ENCODE peak calls at places on chromosomes 16 and 17, in nine cellular contexts. One of them, this sample, is unnamed.

GRCh38 chr16:31138621-31139578 is 3.4 kb upstream of the PRSS8 start:
- DNase-seq in HEK293T: no peak
- DNase-seq in activated CD4-positive, alpha-beta T cell treated with anti-CD3 and anti-CD28 coated beads, Interleukin-2, amount 10 ng/mL, durations not matched to agents 7 days and 5 days: no peak
- DNase-seq in stimulated activated CD8-positive, alpha-beta memory T cell treated with anti-CD3 and anti-CD28 coated beads, Interleukin-7, amount 100 ng/mL, for 1 hour: no peak
- DNase-seq in NCI-H1436 treated with DMSO at 0.1 percent for 48 hours: no peak
- DNase-seq in CD4-positive, alpha-beta T cell: no peak
- DNase-seq in CD8-positive, alpha-beta T cell: no peak
- DNase-seq in NCI-H69: no peak
- DNase-seq in left colon: peak; percentile 90
- DNase-seq in this sample: peak; percentile 76

GRCh38 chr16:4481526-4481925 is 5.3 kb downstream of the HMOX2 start:
- DNase-seq in HEK293T: no peak
- DNase-seq in activated CD4-positive, alpha-beta T cell treated with anti-CD3 and anti-CD28 coated beads, Interleukin-2, amount 10 ng/mL, durations not matched to agents 7 days and 5 days: no peak
- DNase-seq in stimulated activated CD8-positive, alpha-beta memory T cell treated with anti-CD3 and anti-CD28 coated beads, Interleukin-7, amount 100 ng/mL, for 1 hour: no peak
- DNase-seq in NCI-H1436 treated with DMSO at 0.1 percent for 48 hours: no peak
- DNase-seq in CD4-positive, alpha-beta T cell: no peak
- DNase-seq in CD8-positive, alpha-beta T cell: no peak
- DNase-seq in NCI-H69: no peak
- DNase-seq in left colon: no peak
- DNase-seq in this sample: no peak

GRCh38 chr16:78437352-78437968 is 338.0 kb downstream of the WWOX start:
- DNase-seq in HEK293T: peak; percentile 46
- DNase-seq in activated CD4-positive, alpha-beta T cell treated with anti-CD3 and anti-CD28 coated beads, Interleukin-2, amount 10 ng/mL, durations not matched to agents 7 days and 5 days: peak; percentile 43
- DNase-seq in stimulated activated CD8-positive, alpha-beta memory T cell treated with anti-CD3 and anti-CD28 coated beads, Interleukin-7, amount 100 ng/mL, for 1 hour: peak; percentile 9
- DNase-seq in NCI-H1436 treated with DMSO at 0.1 percent for 48 hours: no peak
- DNase-seq in CD4-positive, alpha-beta T cell: no peak
- DNase-seq in CD8-positive, alpha-beta T cell: peak; percentile 20
- DNase-seq in NCI-H69: no peak
- DNase-seq in left colon: no peak
- DNase-seq in this sample: peak; percentile 38

GRCh38 chr17:75061055-75061438 is 14.0 kb downstream of the KCTD2 start:
- DNase-seq in HEK293T: no peak
- DNase-seq in activated CD4-positive, alpha-beta T cell treated with anti-CD3 and anti-CD28 coated beads, Interleukin-2, amount 10 ng/mL, durations not matched to agents 7 days and 5 days: no peak
- DNase-seq in stimulated activated CD8-positive, alpha-beta memory T cell treated with anti-CD3 and anti-CD28 coated beads, Interleukin-7, amount 100 ng/mL, for 1 hour: no peak
- DNase-seq in NCI-H1436 treated with DMSO at 0.1 percent for 48 hours: no peak
- DNase-seq in CD4-positive, alpha-beta T cell: no peak
- DNase-seq in CD8-positive, alpha-beta T cell: no peak
- DNase-seq in NCI-H69: no peak
- DNase-seq in left colon: no peak
- DNase-seq in this sample: no peak

GRCh38 chr16:24848065-24848464 is 2.3 kb downstream of the SLC5A11 start:
- DNase-seq in HEK293T: no peak
- DNase-seq in activated CD4-positive, alpha-beta T cell treated with anti-CD3 and anti-CD28 coated beads, Interleukin-2, amount 10 ng/mL, durations not matched to agents 7 days and 5 days: no peak
- DNase-seq in stimulated activated CD8-positive, alpha-beta memory T cell treated with anti-CD3 and anti-CD28 coated beads, Interleukin-7, amount 100 ng/mL, for 1 hour: no peak
- DNase-seq in NCI-H1436 treated with DMSO at 0.1 percent for 48 hours: no peak
- DNase-seq in CD4-positive, alpha-beta T cell: no peak
- DNase-seq in CD8-positive, alpha-beta T cell: no peak
- DNase-seq in NCI-H69: no peak
- DNase-seq in left colon: no peak
- DNase-seq in this sample: no peak

GRCh38 chr16:57314161-57314785 is 29.8 kb upstream of the PLLP start:
- DNase-seq in HEK293T: no peak
- DNase-seq in activated CD4-positive, alpha-beta T cell treated with anti-CD3 and anti-CD28 coated beads, Interleukin-2, amount 10 ng/mL, durations not matched to agents 7 days and 5 days: no peak
- DNase-seq in stimulated activated CD8-positive, alpha-beta memory T cell treated with anti-CD3 and anti-CD28 coated beads, Interleukin-7, amount 100 ng/mL, for 1 hour: no peak
- DNase-seq in NCI-H1436 treated with DMSO at 0.1 percent for 48 hours: no peak
- DNase-seq in CD4-positive, alpha-beta T cell: no peak
- DNase-seq in CD8-positive, alpha-beta T cell: no peak
- DNase-seq in NCI-H69: no peak
- DNase-seq in left colon: no peak
- DNase-seq in this sample: no peak

GRCh38 chr16:48608452-48608851 is 1.5 kb downstream of the N4BP1 start:
- DNase-seq in HEK293T: no peak
- DNase-seq in activated CD4-positive, alpha-beta T cell treated with anti-CD3 and anti-CD28 coated beads, Interleukin-2, amount 10 ng/mL, durations not matched to agents 7 days and 5 days: peak; percentile 47
- DNase-seq in stimulated activated CD8-positive, alpha-beta memory T cell treated with anti-CD3 and anti-CD28 coated beads, Interleukin-7, amount 100 ng/mL, for 1 hour: no peak
- DNase-seq in NCI-H1436 treated with DMSO at 0.1 percent for 48 hours: no peak
- DNase-seq in CD4-positive, alpha-beta T cell: no peak
- DNase-seq in CD8-positive, alpha-beta T cell: no peak
- DNase-seq in NCI-H69: no peak
- DNase-seq in left colon: no peak
- DNase-seq in this sample: no peak

GRCh38 chr17:77106874-77107358 is 33.9 kb upstream of the SEC14L1 start:
- DNase-seq in HEK293T: no peak
- DNase-seq in activated CD4-positive, alpha-beta T cell treated with anti-CD3 and anti-CD28 coated beads, Interleukin-2, amount 10 ng/mL, durations not matched to agents 7 days and 5 days: no peak
- DNase-seq in stimulated activated CD8-positive, alpha-beta memory T cell treated with anti-CD3 and anti-CD28 coated beads, Interleukin-7, amount 100 ng/mL, for 1 hour: no peak
- DNase-seq in NCI-H1436 treated with DMSO at 0.1 percent for 48 hours: peak; percentile 90
- DNase-seq in CD4-positive, alpha-beta T cell: no peak
- DNase-seq in CD8-positive, alpha-beta T cell: peak; percentile 24
- DNase-seq in NCI-H69: peak; percentile 40
- DNase-seq in left colon: no peak
- DNase-seq in this sample: no peak

GRCh38 chr17:37098910-37099664 is 150.3 kb downstream of the AATF start:
- DNase-seq in HEK293T: no peak
- DNase-seq in activated CD4-positive, alpha-beta T cell treated with anti-CD3 and anti-CD28 coated beads, Interleukin-2, amount 10 ng/mL, durations not matched to agents 7 days and 5 days: no peak
- DNase-seq in stimulated activated CD8-positive, alpha-beta memory T cell treated with anti-CD3 and anti-CD28 coated beads, Interleukin-7, amount 100 ng/mL, for 1 hour: no peak
- DNase-seq in NCI-H1436 treated with DMSO at 0.1 percent for 48 hours: no peak
- DNase-seq in CD4-positive, alpha-beta T cell: no peak
- DNase-seq in CD8-positive, alpha-beta T cell: no peak
- DNase-seq in NCI-H69: no peak
- DNase-seq in left colon: no peak
- DNase-seq in this sample: no peak

GRCh38 chr16:86059253-86060171 is 160.6 kb downstream of the IRF8 start:
- DNase-seq in HEK293T: no peak
- DNase-seq in activated CD4-positive, alpha-beta T cell treated with anti-CD3 and anti-CD28 coated beads, Interleukin-2, amount 10 ng/mL, durations not matched to agents 7 days and 5 days: no peak
- DNase-seq in stimulated activated CD8-positive, alpha-beta memory T cell treated with anti-CD3 and anti-CD28 coated beads, Interleukin-7, amount 100 ng/mL, for 1 hour: no peak
- DNase-seq in NCI-H1436 treated with DMSO at 0.1 percent for 48 hours: no peak
- DNase-seq in CD4-positive, alpha-beta T cell: no peak
- DNase-seq in CD8-positive, alpha-beta T cell: no peak
- DNase-seq in NCI-H69: no peak
- DNase-seq in left colon: peak; percentile 40
- DNase-seq in this sample: no peak

GRCh38 chr16:84571010-84571409 is 46.9 kb downstream of the COTL1 start:
- DNase-seq in HEK293T: no peak
- DNase-seq in activated CD4-positive, alpha-beta T cell treated with anti-CD3 and anti-CD28 coated beads, Interleukin-2, amount 10 ng/mL, durations not matched to agents 7 days and 5 days: no peak
- DNase-seq in stimulated activated CD8-positive, alpha-beta memory T cell treated with anti-CD3 and anti-CD28 coated beads, Interleukin-7, amount 100 ng/mL, for 1 hour: no peak
- DNase-seq in NCI-H1436 treated with DMSO at 0.1 percent for 48 hours: no peak
- DNase-seq in CD4-positive, alpha-beta T cell: no peak
- DNase-seq in CD8-positive, alpha-beta T cell: no peak
- DNase-seq in NCI-H69: no peak
- DNase-seq in left colon: no peak
- DNase-seq in this sample: no peak

GRCh38 chr16:3400446-3400778 is 392 bp downstream of the ZSCAN32 start:
- DNase-seq in HEK293T: no peak
- DNase-seq in activated CD4-positive, alpha-beta T cell treated with anti-CD3 and anti-CD28 coated beads, Interleukin-2, amount 10 ng/mL, durations not matched to agents 7 days and 5 days: no peak
- DNase-seq in stimulated activated CD8-positive, alpha-beta memory T cell treated with anti-CD3 and anti-CD28 coated beads, Interleukin-7, amount 100 ng/mL, for 1 hour: no peak
- DNase-seq in NCI-H1436 treated with DMSO at 0.1 percent for 48 hours: no peak
- DNase-seq in CD4-positive, alpha-beta T cell: no peak
- DNase-seq in CD8-positive, alpha-beta T cell: no peak
- DNase-seq in NCI-H69: no peak
- DNase-seq in left colon: no peak
- DNase-seq in this sample: no peak

GRCh38 chr17:81667754-81668153 is 1.2 kb downstream of the CCDC137 start:
- DNase-seq in HEK293T: peak; percentile 67
- DNase-seq in activated CD4-positive, alpha-beta T cell treated with anti-CD3 and anti-CD28 coated beads, Interleukin-2, amount 10 ng/mL, durations not matched to agents 7 days and 5 days: no peak
- DNase-seq in stimulated activated CD8-positive, alpha-beta memory T cell treated with anti-CD3 and anti-CD28 coated beads, Interleukin-7, amount 100 ng/mL, for 1 hour: no peak
- DNase-seq in NCI-H1436 treated with DMSO at 0.1 percent for 48 hours: no peak
- DNase-seq in CD4-positive, alpha-beta T cell: no peak
- DNase-seq in CD8-positive, alpha-beta T cell: no peak
- DNase-seq in NCI-H69: no peak
- DNase-seq in left colon: no peak
- DNase-seq in this sample: no peak

GRCh38 chr17:39209317-39210092 is 9.4 kb downstream of the RPL19 start:
- DNase-seq in HEK293T: no peak
- DNase-seq in activated CD4-positive, alpha-beta T cell treated with anti-CD3 and anti-CD28 coated beads, Interleukin-2, amount 10 ng/mL, durations not matched to agents 7 days and 5 days: peak; percentile 62
- DNase-seq in stimulated activated CD8-positive, alpha-beta memory T cell treated with anti-CD3 and anti-CD28 coated beads, Interleukin-7, amount 100 ng/mL, for 1 hour: peak; percentile 35
- DNase-seq in NCI-H1436 treated with DMSO at 0.1 percent for 48 hours: no peak
- DNase-seq in CD4-positive, alpha-beta T cell: peak; percentile 63
- DNase-seq in CD8-positive, alpha-beta T cell: peak; percentile 85
- DNase-seq in NCI-H69: peak; percentile 95
- DNase-seq in left colon: peak; percentile 68
- DNase-seq in this sample: no peak

GRCh38 chr17:57988301-57989010 is 402 bp upstream of the VEZF1 start:
- DNase-seq in HEK293T: peak; percentile 80
- DNase-seq in activated CD4-positive, alpha-beta T cell treated with anti-CD3 and anti-CD28 coated beads, Interleukin-2, amount 10 ng/mL, durations not matched to agents 7 days and 5 days: peak; percentile 70
- DNase-seq in stimulated activated CD8-positive, alpha-beta memory T cell treated with anti-CD3 and anti-CD28 coated beads, Interleukin-7, amount 100 ng/mL, for 1 hour: peak; percentile 38
- DNase-seq in NCI-H1436 treated with DMSO at 0.1 percent for 48 hours: no peak
- DNase-seq in CD4-positive, alpha-beta T cell: no peak
- DNase-seq in CD8-positive, alpha-beta T cell: peak; percentile 66
- DNase-seq in NCI-H69: peak; percentile 98
- DNase-seq in left colon: peak; percentile 80
- DNase-seq in this sample: peak; percentile 90